ENCODE peak calls at places on chromosomes 13 and 19, in six cellular contexts. One of them, this sample, is unnamed.

GRCh38 chr13:32023698-32024097 is 7.9 kb upstream of the FRY start:
- DNase-seq in stimulated activated CD4-positive, alpha-beta T cell treated with anti-CD3 and anti-CD28 coated beads, Interleukin-2, amount 100 ng/mL, for 48 hours: no peak
- DNase-seq in BE2C: no peak
- DNase-seq in K562: no peak
- DNase-seq in OCI-LY7: no peak
- DNase-seq in activated CD8-positive, alpha-beta memory T cell treated with anti-CD3 and anti-CD28 coated beads, Interleukin-2, amount 50 U/mL, for 48 hours: no peak
- DNase-seq in this sample: no peak

GRCh38 chr19:41597600-41598041 is 21.7 kb downstream of the CEACAM21 start:
- DNase-seq in activated CD8-positive, alpha-beta memory T cell treated with anti-CD3 and anti-CD28 coated beads, Interleukin-2, amount 50 U/mL, for 48 hours: peak
- DNase-seq in stimulated activated CD4-positive, alpha-beta T cell treated with anti-CD3 and anti-CD28 coated beads, Interleukin-2, amount 100 ng/mL, for 48 hours: peak
- DNase-seq in OCI-LY7: peak
- DNase-seq in BE2C: peak
- DNase-seq in K562: peak
- DNase-seq in this sample: peak

GRCh38 chr19:31548941-31549340 is 199.7 kb upstream of the TSHZ3 start:
- DNase-seq in K562: no peak
- DNase-seq in activated CD8-positive, alpha-beta memory T cell treated with anti-CD3 and anti-CD28 coated beads, Interleukin-2, amount 50 U/mL, for 48 hours: no peak
- DNase-seq in OCI-LY7: peak
- DNase-seq in BE2C: peak
- DNase-seq in stimulated activated CD4-positive, alpha-beta T cell treated with anti-CD3 and anti-CD28 coated beads, Interleukin-2, amount 100 ng/mL, for 48 hours: no peak
- DNase-seq in this sample: no peak

GRCh38 chr13:31965361-31966066 is 66.1 kb upstream of the FRY start:
- DNase-seq in OCI-LY7: no peak
- DNase-seq in stimulated activated CD4-positive, alpha-beta T cell treated with anti-CD3 and anti-CD28 coated beads, Interleukin-2, amount 100 ng/mL, for 48 hours: no peak
- DNase-seq in K562: no peak
- DNase-seq in BE2C: no peak
- DNase-seq in activated CD8-positive, alpha-beta memory T cell treated with anti-CD3 and anti-CD28 coated beads, Interleukin-2, amount 50 U/mL, for 48 hours: no peak
- DNase-seq in this sample: no peak

GRCh38 chr19:50639121-50640112 is at the start of gene SYT3:
- DNase-seq in K562: peak
- DNase-seq in activated CD8-positive, alpha-beta memory T cell treated with anti-CD3 and anti-CD28 coated beads, Interleukin-2, amount 50 U/mL, for 48 hours: peak
- DNase-seq in BE2C: peak
- DNase-seq in OCI-LY7: no peak
- DNase-seq in stimulated activated CD4-positive, alpha-beta T cell treated with anti-CD3 and anti-CD28 coated beads, Interleukin-2, amount 100 ng/mL, for 48 hours: peak
- DNase-seq in this sample: peak

GRCh38 chr19:1489463-1489971 is 633 bp downstream of the PCSK4 start:
- DNase-seq in stimulated activated CD4-positive, alpha-beta T cell treated with anti-CD3 and anti-CD28 coated beads, Interleukin-2, amount 100 ng/mL, for 48 hours: no peak
- DNase-seq in OCI-LY7: no peak
- DNase-seq in activated CD8-positive, alpha-beta memory T cell treated with anti-CD3 and anti-CD28 coated beads, Interleukin-2, amount 50 U/mL, for 48 hours: no peak
- DNase-seq in K562: no peak
- DNase-seq in BE2C: no peak
- DNase-seq in this sample: no peak

GRCh38 chr13:49641810-49642291 is 13.5 kb downstream of the ARL11 start:
- DNase-seq in OCI-LY7: no peak
- DNase-seq in stimulated activated CD4-positive, alpha-beta T cell treated with anti-CD3 and anti-CD28 coated beads, Interleukin-2, amount 100 ng/mL, for 48 hours: no peak
- DNase-seq in K562: peak
- DNase-seq in activated CD8-positive, alpha-beta memory T cell treated with anti-CD3 and anti-CD28 coated beads, Interleukin-2, amount 50 U/mL, for 48 hours: no peak
- DNase-seq in BE2C: no peak
- DNase-seq in this sample: no peak

GRCh38 chr13:97460004-97460756 is 26.2 kb downstream of the RAP2A start:
- DNase-seq in K562: no peak
- DNase-seq in OCI-LY7: peak
- DNase-seq in BE2C: no peak
- DNase-seq in activated CD8-positive, alpha-beta memory T cell treated with anti-CD3 and anti-CD28 coated beads, Interleukin-2, amount 50 U/mL, for 48 hours: no peak
- DNase-seq in stimulated activated CD4-positive, alpha-beta T cell treated with anti-CD3 and anti-CD28 coated beads, Interleukin-2, amount 100 ng/mL, for 48 hours: no peak
- DNase-seq in this sample: no peak

GRCh38 chr19:45876161-45876410 is 9.9 kb downstream of the IRF2BP1 start:
- DNase-seq in activated CD8-positive, alpha-beta memory T cell treated with anti-CD3 and anti-CD28 coated beads, Interleukin-2, amount 50 U/mL, for 48 hours: no peak
- DNase-seq in BE2C: no peak
- DNase-seq in OCI-LY7: no peak
- DNase-seq in stimulated activated CD4-positive, alpha-beta T cell treated with anti-CD3 and anti-CD28 coated beads, Interleukin-2, amount 100 ng/mL, for 48 hours: no peak
- DNase-seq in K562: no peak
- DNase-seq in this sample: no peak

This sample was measured in NCI-H1105.